ENCODE peak calls at places on chromosomes 6 and 20, in seven cellular contexts. One of them, this sample, is unnamed.

GRCh38 chr6:140043357-140043756 is 668.9 kb upstream of the CITED2 start:
- DNase-seq in CD8-positive, alpha-beta T cell: no peak
- DNase-seq in heart right ventricle: no peak
- DNase-seq in body of pancreas: no peak
- DNase-seq in lower lobe of right lung: no peak
- DNase-seq in tibial artery: no peak
- DNase-seq in H9: no peak
- DNase-seq in this sample: no peak

GRCh38 chr6:135346747-135347146 is 150.8 kb downstream of the AHI1 start:
- DNase-seq in tibial artery: no peak
- DNase-seq in lower lobe of right lung: no peak
- DNase-seq in H9: no peak
- DNase-seq in body of pancreas: no peak
- DNase-seq in heart right ventricle: no peak
- DNase-seq in CD8-positive, alpha-beta T cell: no peak
- DNase-seq in this sample: no peak

GRCh38 chr6:159941286-159942113 is 27.4 kb upstream of the IGF2R start:
- DNase-seq in lower lobe of right lung: no peak
- DNase-seq in tibial artery: no peak
- DNase-seq in heart right ventricle: no peak
- DNase-seq in CD8-positive, alpha-beta T cell: no peak
- DNase-seq in H9: no peak
- DNase-seq in body of pancreas: no peak
- DNase-seq in this sample: no peak

GRCh38 chr20:57939499-57939898 is 229.7 kb upstream of the PMEPA1 start:
- DNase-seq in body of pancreas: no peak
- DNase-seq in H9: no peak
- DNase-seq in heart right ventricle: no peak
- DNase-seq in lower lobe of right lung: no peak
- DNase-seq in CD8-positive, alpha-beta T cell: no peak
- DNase-seq in tibial artery: no peak
- DNase-seq in this sample: no peak

GRCh38 chr6:108998460-108998859 is 96.2 kb downstream of the SESN1 start:
- DNase-seq in body of pancreas: no peak
- DNase-seq in heart right ventricle: no peak
- DNase-seq in lower lobe of right lung: no peak
- DNase-seq in tibial artery: no peak
- DNase-seq in CD8-positive, alpha-beta T cell: no peak
- DNase-seq in H9: no peak
- DNase-seq in this sample: no peak

GRCh38 chr6:130900913-130901312 is 73.7 kb downstream of the SMLR1 start:
- DNase-seq in H9: no peak
- DNase-seq in tibial artery: peak; percentile 66
- DNase-seq in heart right ventricle: peak; percentile 63
- DNase-seq in lower lobe of right lung: no peak
- DNase-seq in body of pancreas: no peak
- DNase-seq in CD8-positive, alpha-beta T cell: no peak
- DNase-seq in this sample: no peak

GRCh38 chr6:163651910-163652309 is 237.4 kb downstream of the QKI start:
- DNase-seq in body of pancreas: no peak
- DNase-seq in H9: no peak
- DNase-seq in lower lobe of right lung: no peak
- DNase-seq in tibial artery: peak; percentile 51
- DNase-seq in CD8-positive, alpha-beta T cell: no peak
- DNase-seq in heart right ventricle: no peak
- DNase-seq in this sample: no peak

GRCh38 chr6:143150291-143150690 is 89.6 kb downstream of the AIG1 start:
- DNase-seq in H9: no peak
- DNase-seq in lower lobe of right lung: no peak
- DNase-seq in body of pancreas: no peak
- DNase-seq in CD8-positive, alpha-beta T cell: no peak
- DNase-seq in heart right ventricle: no peak
- DNase-seq in tibial artery: no peak
- DNase-seq in this sample: no peak

GRCh38 chr6:81895511-81896185 is 143.2 kb upstream of the TENT5A start:
- DNase-seq in body of pancreas: no peak
- DNase-seq in lower lobe of right lung: no peak
- DNase-seq in CD8-positive, alpha-beta T cell: no peak
- DNase-seq in H9: no peak
- DNase-seq in heart right ventricle: no peak
- DNase-seq in tibial artery: no peak
- DNase-seq in this sample: no peak

GRCh38 chr6:21383499-21384085 is 210.0 kb upstream of the SOX4 start:
- DNase-seq in tibial artery: no peak
- DNase-seq in heart right ventricle: no peak
- DNase-seq in lower lobe of right lung: no peak
- DNase-seq in H9: no peak
- DNase-seq in CD8-positive, alpha-beta T cell: no peak
- DNase-seq in body of pancreas: no peak
- DNase-seq in this sample: no peak

GRCh38 chr20:47677314-47678129 is 107.8 kb downstream of the SULF2 start:
- DNase-seq in tibial artery: no peak
- DNase-seq in H9: peak; percentile 88
- DNase-seq in body of pancreas: peak; percentile 76
- DNase-seq in CD8-positive, alpha-beta T cell: peak; percentile 69
- DNase-seq in lower lobe of right lung: no peak
- DNase-seq in heart right ventricle: peak; percentile 52
- DNase-seq in this sample: peak; percentile 28

GRCh38 chr6:25296217-25296905 is 17.2 kb downstream of the CARMIL1 start:
- DNase-seq in CD8-positive, alpha-beta T cell: no peak
- DNase-seq in tibial artery: no peak
- DNase-seq in heart right ventricle: no peak
- DNase-seq in body of pancreas: no peak
- DNase-seq in H9: no peak
- DNase-seq in lower lobe of right lung: no peak
- DNase-seq in this sample: no peak

GRCh38 chr6:15264412-15264811 is 18.5 kb downstream of the JARID2 start:
- DNase-seq in lower lobe of right lung: no peak
- DNase-seq in body of pancreas: no peak
- DNase-seq in H9: no peak
- DNase-seq in tibial artery: no peak
- DNase-seq in heart right ventricle: no peak
- DNase-seq in CD8-positive, alpha-beta T cell: no peak
- DNase-seq in this sample: no peak

GRCh38 chr6:44925100-44925739 is 402.9 kb upstream of the RUNX2 start:
- DNase-seq in body of pancreas: no peak
- DNase-seq in CD8-positive, alpha-beta T cell: no peak
- DNase-seq in H9: no peak
- DNase-seq in heart right ventricle: no peak
- DNase-seq in lower lobe of right lung: no peak
- DNase-seq in tibial artery: no peak
- DNase-seq in this sample: no peak

GRCh38 chr6:117550618-117551242 is 51.6 kb downstream of the GOPC start:
- DNase-seq in tibial artery: no peak
- DNase-seq in CD8-positive, alpha-beta T cell: no peak
- DNase-seq in lower lobe of right lung: no peak
- DNase-seq in heart right ventricle: no peak
- DNase-seq in H9: no peak
- DNase-seq in body of pancreas: no peak
- DNase-seq in this sample: no peak

GRCh38 chr20:35264755-35265154 is 13.2 kb downstream of the MMP24OS start:
- DNase-seq in body of pancreas: peak; percentile 26
- DNase-seq in tibial artery: no peak
- DNase-seq in H9: peak; percentile 87
- DNase-seq in CD8-positive, alpha-beta T cell: no peak
- DNase-seq in lower lobe of right lung: no peak
- DNase-seq in heart right ventricle: no peak
- DNase-seq in this sample: no peak

GRCh38 chr6:159979136-159979874 is 10.4 kb downstream of the IGF2R start:
- DNase-seq in heart right ventricle: peak; percentile 24
- DNase-seq in lower lobe of right lung: no peak
- DNase-seq in H9: no peak
- DNase-seq in CD8-positive, alpha-beta T cell: peak; percentile 64
- DNase-seq in body of pancreas: peak; percentile 44
- DNase-seq in tibial artery: no peak
- DNase-seq in this sample: peak; percentile 59

GRCh38 chr6:157304840-157305675 is 18.3 kb downstream of the TMEM242 start:
- DNase-seq in H9: no peak
- DNase-seq in CD8-positive, alpha-beta T cell: no peak
- DNase-seq in body of pancreas: peak; percentile 48
- DNase-seq in lower lobe of right lung: no peak
- DNase-seq in heart right ventricle: no peak
- DNase-seq in tibial artery: peak; percentile 49
- DNase-seq in this sample: peak; percentile 64

GRCh38 chr20:51500936-51501335 is 41.6 kb downstream of the NFATC2 start:
- DNase-seq in tibial artery: no peak
- DNase-seq in CD8-positive, alpha-beta T cell: no peak
- DNase-seq in H9: no peak
- DNase-seq in body of pancreas: no peak
- DNase-seq in lower lobe of right lung: no peak
- DNase-seq in heart right ventricle: no peak
- DNase-seq in this sample: no peak

GRCh38 chr6:156848533-156848932 is 71.4 kb downstream of the ARID1B start:
- DNase-seq in CD8-positive, alpha-beta T cell: no peak
- DNase-seq in lower lobe of right lung: no peak
- DNase-seq in body of pancreas: peak; percentile 30
- DNase-seq in H9: no peak
- DNase-seq in tibial artery: no peak
- DNase-seq in heart right ventricle: peak; percentile 81
- DNase-seq in this sample: no peak

GRCh38 chr20:51480507-51481270 is 61.8 kb downstream of the NFATC2 start:
- DNase-seq in lower lobe of right lung: no peak
- DNase-seq in heart right ventricle: no peak
- DNase-seq in H9: no peak
- DNase-seq in CD8-positive, alpha-beta T cell: no peak
- DNase-seq in body of pancreas: no peak
- DNase-seq in tibial artery: no peak
- DNase-seq in this sample: no peak

GRCh38 chr6:16736856-16737255 is 24.4 kb downstream of the ATXN1 start:
- DNase-seq in lower lobe of right lung: no peak
- DNase-seq in CD8-positive, alpha-beta T cell: no peak
- DNase-seq in tibial artery: no peak
- DNase-seq in H9: no peak
- DNase-seq in heart right ventricle: no peak
- DNase-seq in body of pancreas: no peak
- DNase-seq in this sample: no peak
- H3K4me1 ChIP-seq in lower lobe of right lung: peaks cover 68% of the 10 kb centered on the region
- H3K4me1 ChIP-seq in CD8-positive, alpha-beta T cell: no peaks in the 10 kb centered on the region
- H3K4me1 ChIP-seq in tibial artery: peaks cover 63% of the 10 kb centered on the region
- H3K4me1 ChIP-seq in H9: no peaks in the 10 kb centered on the region
- H3K4me1 ChIP-seq in heart right ventricle: peaks cover 48% of the 10 kb centered on the region
- H3K4me1 ChIP-seq in body of pancreas: peaks cover 23% of the 10 kb centered on the region
- H3K4me1 ChIP-seq in this sample: peaks cover 6% of the 10 kb centered on the region

DNA sequence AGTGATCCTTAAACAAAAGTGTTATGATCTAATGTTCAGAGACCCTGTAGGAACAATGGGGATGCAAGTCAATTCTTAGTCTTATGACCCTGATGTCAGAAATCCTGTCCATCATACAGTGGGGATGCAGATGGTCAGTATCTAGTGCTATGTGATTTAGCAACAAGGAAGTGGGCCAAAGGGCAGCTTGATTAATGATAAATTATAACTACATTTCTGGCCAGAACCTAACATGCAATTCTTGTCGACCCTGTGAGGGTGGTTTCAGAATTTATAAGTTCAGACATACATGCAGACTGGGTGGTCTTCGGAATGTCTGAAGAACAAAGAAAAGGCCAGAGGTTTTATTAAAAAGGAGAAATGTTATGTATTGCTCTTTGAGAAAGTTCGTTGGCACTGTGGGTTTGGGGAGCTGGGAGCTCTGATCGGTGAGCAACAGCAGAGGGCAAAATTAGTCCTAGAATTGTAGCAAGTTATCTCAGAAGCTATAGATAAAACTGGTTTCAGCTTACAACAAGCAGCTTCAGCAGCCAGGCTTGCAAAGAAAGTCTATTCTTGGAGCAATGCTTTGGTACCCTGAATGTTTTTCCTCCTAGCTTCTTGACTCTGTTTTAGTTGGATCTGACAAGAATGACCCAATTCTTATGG is 50.8 kb downstream of the RPF2 start:
- DNase-seq in tibial artery: no peak
- DNase-seq in H9: no peak
- DNase-seq in CD8-positive, alpha-beta T cell: no peak
- DNase-seq in lower lobe of right lung: no peak
- DNase-seq in body of pancreas: peak; percentile 17
- DNase-seq in heart right ventricle: no peak
- DNase-seq in this sample: no peak
- TF ChIP-seq CTCF in tibial artery: no peak
- TF ChIP-seq CTCF in H9: no peak
- TF ChIP-seq CTCF in CD8-positive, alpha-beta T cell: no peak
- TF ChIP-seq CTCF in lower lobe of right lung: no peak
- TF ChIP-seq CTCF in body of pancreas: peak; percentile 32
- TF ChIP-seq CTCF in heart right ventricle: peak; percentile 38
- TF ChIP-seq CTCF in this sample: no peak

GRCh38 chr20:17595846-17596245 is 26.0 kb downstream of the DSTN start:
- DNase-seq in lower lobe of right lung: no peak
- DNase-seq in body of pancreas: no peak
- DNase-seq in CD8-positive, alpha-beta T cell: no peak
- DNase-seq in tibial artery: no peak
- DNase-seq in H9: no peak
- DNase-seq in heart right ventricle: no peak
- DNase-seq in this sample: no peak
- H3K4me1 ChIP-seq in lower lobe of right lung: peaks cover 74% of the 10 kb centered on the region
- H3K4me1 ChIP-seq in body of pancreas: peaks cover 84% of the 10 kb centered on the region
- H3K4me1 ChIP-seq in CD8-positive, alpha-beta T cell: no peaks in the 10 kb centered on the region
- H3K4me1 ChIP-seq in tibial artery: peaks cover 87% of the 10 kb centered on the region
- H3K4me1 ChIP-seq in H9: peaks cover 14% of the 10 kb centered on the region
- H3K4me1 ChIP-seq in heart right ventricle: peaks cover 59% of the 10 kb centered on the region
- H3K4me1 ChIP-seq in this sample: no peaks in the 10 kb centered on the region

GRCh38 chr20:37279820-37280219 is 9.6 kb upstream of the MANBAL start:
- DNase-seq in heart right ventricle: no peak
- DNase-seq in H9: no peak
- DNase-seq in CD8-positive, alpha-beta T cell: no peak
- DNase-seq in lower lobe of right lung: no peak
- DNase-seq in body of pancreas: peak; percentile 43
- DNase-seq in tibial artery: no peak
- DNase-seq in this sample: no peak

GRCh38 chr20:37283530-37284195 is 5.8 kb upstream of the MANBAL start:
- DNase-seq in H9: no peak
- DNase-seq in tibial artery: no peak
- DNase-seq in body of pancreas: no peak
- DNase-seq in CD8-positive, alpha-beta T cell: no peak
- DNase-seq in lower lobe of right lung: no peak
- DNase-seq in heart right ventricle: no peak
- DNase-seq in this sample: no peak

GRCh38 chr20:37284691-37285124 is 4.7 kb upstream of the MANBAL start:
- DNase-seq in H9: no peak
- DNase-seq in CD8-positive, alpha-beta T cell: no peak
- DNase-seq in heart right ventricle: no peak
- DNase-seq in body of pancreas: no peak
- DNase-seq in tibial artery: no peak
- DNase-seq in lower lobe of right lung: no peak
- DNase-seq in this sample: no peak

GRCh38 chr20:37285664-37286374 is 3.6 kb upstream of the MANBAL start:
- DNase-seq in body of pancreas: no peak
- DNase-seq in lower lobe of right lung: no peak
- DNase-seq in heart right ventricle: no peak
- DNase-seq in tibial artery: no peak
- DNase-seq in CD8-positive, alpha-beta T cell: no peak
- DNase-seq in H9: no peak
- DNase-seq in this sample: no peak

DNA sequence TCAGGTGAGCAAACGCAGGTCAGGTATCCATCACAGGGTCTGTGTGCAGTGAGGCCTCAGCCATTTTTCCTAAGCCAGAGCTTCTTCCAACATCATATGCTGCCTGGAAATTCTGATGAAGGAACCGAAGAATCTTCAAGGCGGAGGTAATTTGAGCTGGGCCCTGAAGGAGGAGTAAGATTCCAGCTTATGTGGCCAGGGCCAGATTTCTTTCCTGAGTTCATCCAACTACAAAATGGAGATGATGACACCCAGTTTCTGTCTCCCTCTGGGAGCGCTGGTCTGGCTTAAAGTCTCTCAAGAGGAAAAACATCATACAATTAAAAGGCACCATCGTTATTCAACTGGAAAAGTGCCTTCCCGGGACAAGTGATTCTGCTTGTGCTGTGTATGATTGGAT is 6.9 kb upstream of the MANBAL start:
- DNase-seq in CD8-positive, alpha-beta T cell: no peak
- DNase-seq in H9: no peak
- DNase-seq in heart right ventricle: no peak
- DNase-seq in body of pancreas: no peak
- DNase-seq in lower lobe of right lung: no peak
- DNase-seq in tibial artery: no peak
- DNase-seq in this sample: no peak
- TF ChIP-seq CTCF in CD8-positive, alpha-beta T cell: no peak
- TF ChIP-seq CTCF in H9: peak; percentile 52
- TF ChIP-seq CTCF in heart right ventricle: peak; percentile 16
- TF ChIP-seq CTCF in body of pancreas: no peak
- TF ChIP-seq CTCF in lower lobe of right lung: no peak
- TF ChIP-seq CTCF in tibial artery: peak; percentile 51
- TF ChIP-seq CTCF in this sample: no peak